ENCODE peak calls at places on chromosome 1, in seven cellular contexts. One of them, this sample, is unnamed.

GRCh38 chr1:245225267-245225666 is 70.5 kb downstream of the KIF26B start:
- DNase-seq in hepatic stellate cell: no peak
- DNase-seq in HT1080: no peak
- DNase-seq in AG20443: peak
- DNase-seq in endothelial cell of umbilical vein: no peak
- DNase-seq in NCI-H446 treated with DMSO at 0.1 percent for 48 hours: no peak
- DNase-seq in NCI-H460: no peak
- DNase-seq in this sample: no peak

GRCh38 chr1:111719561-111720239 is 19.5 kb downstream of the INKA2 start:
- DNase-seq in hepatic stellate cell: no peak
- DNase-seq in HT1080: no peak
- DNase-seq in AG20443: no peak
- DNase-seq in NCI-H446 treated with DMSO at 0.1 percent for 48 hours: no peak
- DNase-seq in endothelial cell of umbilical vein: peak
- DNase-seq in NCI-H460: no peak
- DNase-seq in this sample: no peak

GRCh38 chr1:196558424-196558823 is 49.8 kb downstream of the KCNT2 start:
- DNase-seq in endothelial cell of umbilical vein: peak
- DNase-seq in HT1080: peak
- DNase-seq in hepatic stellate cell: no peak
- DNase-seq in NCI-H460: peak
- DNase-seq in AG20443: peak
- DNase-seq in NCI-H446 treated with DMSO at 0.1 percent for 48 hours: no peak
- DNase-seq in this sample: peak

GRCh38 chr1:229159668-229160544 is 111.0 kb upstream of the RAB4A start:
- DNase-seq in endothelial cell of umbilical vein: no peak
- DNase-seq in hepatic stellate cell: no peak
- DNase-seq in HT1080: no peak
- DNase-seq in AG20443: no peak
- DNase-seq in NCI-H446 treated with DMSO at 0.1 percent for 48 hours: no peak
- DNase-seq in NCI-H460: no peak
- DNase-seq in this sample: no peak

GRCh38 chr1:59468828-59469428 is 172.0 kb downstream of the FGGY start:
- DNase-seq in endothelial cell of umbilical vein: no peak
- DNase-seq in NCI-H446 treated with DMSO at 0.1 percent for 48 hours: no peak
- DNase-seq in HT1080: no peak
- DNase-seq in NCI-H460: no peak
- DNase-seq in hepatic stellate cell: no peak
- DNase-seq in AG20443: no peak
- DNase-seq in this sample: no peak

GRCh38 chr1:55192093-55192492 is 23.1 kb downstream of the USP24 start:
- DNase-seq in NCI-H460: no peak
- DNase-seq in endothelial cell of umbilical vein: no peak
- DNase-seq in NCI-H446 treated with DMSO at 0.1 percent for 48 hours: no peak
- DNase-seq in hepatic stellate cell: no peak
- DNase-seq in HT1080: no peak
- DNase-seq in AG20443: no peak
- DNase-seq in this sample: no peak

GRCh38 chr1:213060836-213061235 is 9.8 kb downstream of the RPS6KC1 start:
- DNase-seq in AG20443: no peak
- DNase-seq in NCI-H446 treated with DMSO at 0.1 percent for 48 hours: no peak
- DNase-seq in hepatic stellate cell: no peak
- DNase-seq in NCI-H460: no peak
- DNase-seq in HT1080: no peak
- DNase-seq in endothelial cell of umbilical vein: no peak
- DNase-seq in this sample: no peak

GRCh38 chr1:45493116-45493697 is 2.2 kb upstream of the TESK2 start:
- DNase-seq in NCI-H446 treated with DMSO at 0.1 percent for 48 hours: no peak
- DNase-seq in AG20443: peak
- DNase-seq in hepatic stellate cell: peak
- DNase-seq in HT1080: peak
- DNase-seq in endothelial cell of umbilical vein: peak
- DNase-seq in NCI-H460: peak
- DNase-seq in this sample: peak

GRCh38 chr1:1899967-1900327 is 9.1 kb upstream of the GNB1 start:
- DNase-seq in HT1080: no peak
- DNase-seq in NCI-H460: no peak
- DNase-seq in NCI-H446 treated with DMSO at 0.1 percent for 48 hours: no peak
- DNase-seq in endothelial cell of umbilical vein: no peak
- DNase-seq in hepatic stellate cell: no peak
- DNase-seq in AG20443: no peak
- DNase-seq in this sample: no peak

GRCh38 chr1:154943649-154944421 is 7.3 kb upstream of the PMVK start:
- DNase-seq in NCI-H460: peak
- DNase-seq in AG20443: peak
- DNase-seq in HT1080: peak
- DNase-seq in NCI-H446 treated with DMSO at 0.1 percent for 48 hours: no peak
- DNase-seq in hepatic stellate cell: peak
- DNase-seq in endothelial cell of umbilical vein: peak
- DNase-seq in this sample: no peak

GRCh38 chr1:70754711-70755110 is 292.9 kb downstream of the PTGER3 start:
- DNase-seq in endothelial cell of umbilical vein: no peak
- DNase-seq in AG20443: no peak
- DNase-seq in NCI-H460: no peak
- DNase-seq in NCI-H446 treated with DMSO at 0.1 percent for 48 hours: no peak
- DNase-seq in HT1080: no peak
- DNase-seq in hepatic stellate cell: no peak
- DNase-seq in this sample: no peak

This sample was measured in RPMI7951.